ENCODE peak calls at places on chromosome 3, in ten cellular contexts. R, I, Z, X, J, O, H, M, F and W are unnamed samples.

GRCh38 chr3:106004137-106004600 is 135.4 kb upstream of the CBLB start:
- DNase-seq in R (no peak), I (no peak), Z (no peak), X (peak; percentile 47), J (no peak), O (no peak), H (no peak), M (no peak), F (no peak), W (no peak)

GRCh38 chr3:125043599-125044151 is 12.1 kb downstream of the HEG1 start:
- DNase-seq in R (no peak), I (no peak), Z (no peak), X (no peak), J (no peak), O (no peak), H (no peak), M (no peak), F (no peak), W (no peak)

GRCh38 chr3:176513604-176514003 is 683.7 kb downstream of the TBL1XR1 start:
- DNase-seq in R (no peak), I (no peak), Z (no peak), X (no peak), J (no peak), O (no peak), H (no peak), M (no peak), F (no peak), W (no peak)

GRCh38 chr3:117036259-117036799 is 326.8 kb downstream of the TUSC7 start:
- DNase-seq in R (no peak), I (no peak), Z (no peak), X (peak; percentile 38), J (peak; percentile 41), O (peak; percentile 95), H (no peak), M (no peak), F (no peak), W (no peak)

GRCh38 chr3:140244893-140245292 is 309.9 kb downstream of the CLSTN2 start:
- DNase-seq in R (no peak), I (no peak), Z (no peak), X (no peak), J (no peak), O (no peak), H (no peak), M (no peak), F (no peak), W (no peak)

GRCh38 chr3:39063143-39063542 is 11.3 kb downstream of the WDR48 start:
- DNase-seq in R (no peak), I (no peak), Z (no peak), X (no peak), J (no peak), O (no peak), H (no peak), M (no peak), F (no peak), W (no peak)

GRCh38 chr3:133742351-133743091 is 3.7 kb upstream of the TF start:
- DNase-seq in R (peak; percentile 2), I (peak; percentile 70), Z (no peak), X (peak; percentile 85), J (no peak), O (no peak), H (no peak), M (no peak), F (peak; percentile 41), W (no peak)

GRCh38 chr3:141846050-141846433 is 30.4 kb upstream of the ATP1B3 start:
- DNase-seq in R (no peak), I (no peak), Z (no peak), X (no peak), J (no peak), O (no peak), H (no peak), M (no peak), F (no peak), W (no peak)

GRCh38 chr3:43872901-43873300 is 182.2 kb downstream of the ABHD5 start:
- DNase-seq in R (no peak), I (no peak), Z (no peak), X (peak; percentile 88), J (no peak), O (no peak), H (no peak), M (no peak), F (no peak), W (no peak)